ENCODE peak calls at places on chromosomes 1 and 21, in eight cellular contexts. Q is AG10803; W is activated naive CD4-positive, alpha-beta T cell treated with anti-CD3 and anti-CD28 coated beads for 36 hours; F is Right ventricle myocardium superior; J is CD8-positive, alpha-beta T cell; S is A673; R is dorsolateral prefrontal cortex; L is tibial artery. C is an unnamed sample.
A peak's percentile ranks its signal among the peaks of the same experiment; 100 is the strongest.

GRCh38 chr21:45524756-45525152 is 17.5 kb downstream of the SLC19A1 start:
- DNase-seq in Q (no peak), W (no peak), F (peak; percentile 15), J (no peak), S (no peak), R (no peak), L (no peak), C (no peak)

GRCh38 chr1:223755432-223755792 is 43.1 kb downstream of the CAPN2 start:
- DNase-seq in Q (no peak), W (no peak), F (no peak), J (no peak), S (no peak), R (no peak), L (no peak), C (no peak)

GRCh38 chr1:21669287-21670058 is at the start of gene RAP1GAP:
- DNase-seq in Q (no peak), W (peak; percentile 51), F (peak; percentile 45), J (no peak), S (peak; percentile 45), R (no peak), L (no peak), C (peak; percentile 50)

GRCh38 chr1:67749844-67750689 is 65.1 kb downstream of the GADD45A start:
- DNase-seq in Q (peak; percentile 91), W (no peak), F (no peak), J (no peak), S (peak; percentile 71), R (no peak), L (peak; percentile 76), C (peak; percentile 67)

GRCh38 chr1:232127190-232127589 is 500.6 kb downstream of the DISC1 start:
- DNase-seq in Q (peak; percentile 85), W (no peak), F (no peak), J (no peak), S (peak; percentile 68), R (no peak), L (no peak), C (peak; percentile 58)

GRCh38 chr1:215018555-215018954 is 64.0 kb upstream of the KCNK2 start:
- DNase-seq in Q (peak; percentile 65), W (no peak), F (no peak), J (no peak), S (no peak), R (no peak), L (no peak), C (peak; percentile 25)

GRCh38 chr1:246001142-246001812 is 505.8 kb downstream of the SMYD3 start:
- DNase-seq in Q (peak; percentile 77), W (no peak), F (no peak), J (no peak), S (no peak), R (no peak), L (no peak), C (no peak)

GRCh38 chr1:218383051-218383450 is 37.9 kb downstream of the TGFB2 start:
- DNase-seq in Q (no peak), W (no peak), F (no peak), J (no peak), S (no peak), R (no peak), L (no peak), C (no peak)

GRCh38 chr1:243580072-243580471 is 270.0 kb downstream of the AKT3 start:
- DNase-seq in Q (no peak), W (no peak), F (no peak), J (no peak), S (no peak), R (no peak), L (no peak), C (no peak)

GRCh38 chr21:43318841-43319781 is 107.8 kb downstream of the SIK1 start:
- DNase-seq in Q (peak; percentile 54), W (no peak), F (no peak), J (no peak), S (peak; percentile 41), R (no peak), L (no peak), C (peak; percentile 80)

GRCh38 chr1:223466156-223466555 is 72.9 kb downstream of the CCDC185 start:
- DNase-seq in Q (no peak), W (no peak), F (no peak), J (no peak), S (no peak), R (no peak), L (no peak), C (no peak)

GRCh38 chr1:181263444-181263843 is 174.9 kb downstream of the IER5 start:
- DNase-seq in Q (no peak), W (no peak), F (no peak), J (no peak), S (no peak), R (no peak), L (no peak), C (no peak)

GRCh38 chr1:49346767-49347349 is 570.2 kb upstream of the BEND5 start:
- DNase-seq in Q (no peak), W (no peak), F (no peak), J (no peak), S (no peak), R (no peak), L (no peak), C (no peak)

GRCh38 chr21:45255381-45256020 is 32.2 kb downstream of the POFUT2 start:
- DNase-seq in Q (no peak), W (peak; percentile 22), F (no peak), J (no peak), S (no peak), R (no peak), L (peak; percentile 7), C (peak; percentile 10)

GRCh38 chr21:34670220-34670961 is 1.6 kb downstream of the CLIC6 start:
- DNase-seq in Q (no peak), W (no peak), F (no peak), J (no peak), S (no peak), R (no peak), L (peak; percentile 33), C (peak; percentile 30)

GRCh38 chr1:76433528-76433927 is 359.0 kb downstream of the ST6GALNAC3 start:
- DNase-seq in Q (peak; percentile 5), W (no peak), F (no peak), J (no peak), S (no peak), R (no peak), L (no peak), C (peak; percentile 21)

GRCh38 chr1:173043253-173043652 is 7.5 kb downstream of the TNFSF18 start:
- DNase-seq in Q (no peak), W (no peak), F (no peak), J (no peak), S (peak; percentile 9), R (no peak), L (no peak), C (peak; percentile 11)